ENCODE peak calls at places on chromosomes 16 and 17, in six cellular contexts. F is WTC11, P is SK-N-SH, K is A549, J is H1, C is K562. L is an unnamed sample.
A peak's percentile ranks its signal among the peaks of the same experiment; 100 is the strongest.

GRCh38 chr16:65418435-65418834 is 296.6 kb upstream of the CDH11 start:
- DNase-seq in F (no peak), P (no peak), K (no peak), J (no peak), C (no peak), L (peak; percentile 6)

GRCh38 chr16:47984669-47985068 is 171.1 kb downstream of the ABCC12 start:
- DNase-seq in F (no peak), P (no peak), K (no peak), J (no peak), C (no peak), L (no peak)

GRCh38 chr17:7956208-7956965 is 24.4 kb downstream of the CNTROB start:
- DNase-seq in F (no peak), P (peak; percentile 34), K (no peak), J (no peak), C (no peak), L (peak; percentile 12)

GRCh38 chr17:72121164-72122001 is 563 bp downstream of the SOX9 start:
- DNase-seq in F (peak; percentile 60), P (peak; percentile 85), K (peak; percentile 64), J (peak; percentile 81), C (no peak), L (peak; percentile 69)

GRCh38 chr16:3770530-3770929 is 53.2 kb upstream of the TRAP1 start:
- DNase-seq in F (no peak), P (no peak), K (no peak), J (no peak), C (no peak), L (no peak)

GRCh38 chr16:69338557-69339288 is 641 bp downstream of the COG8 start:
- DNase-seq in F (no peak), P (no peak), K (no peak), J (no peak), C (no peak), L (no peak)

GRCh38 chr17:29640981-29641642 is 18.4 kb upstream of the CORO6 start:
- DNase-seq in F (no peak), P (no peak), K (no peak), J (no peak), C (no peak), L (no peak)

GRCh38 chr17:32503251-32504165 is 16.7 kb downstream of the CDK5R1 start:
- DNase-seq in F (no peak), P (no peak), K (no peak), J (no peak), C (no peak), L (no peak)

GRCh38 chr17:30831257-30831656 is 509 bp upstream of the ATAD5 start:
- DNase-seq in F (no peak), P (peak; percentile 30), K (peak; percentile 44), J (no peak), C (peak; percentile 22), L (peak; percentile 5)

GRCh38 chr17:5416886-5417285 is 2.6 kb downstream of the NUP88 start:
- DNase-seq in F (no peak), P (no peak), K (no peak), J (no peak), C (no peak), L (no peak)

GRCh38 chr16:67244387-67245188 is 2.7 kb downstream of the FHOD1 start:
- DNase-seq in F (no peak), P (no peak), K (peak; percentile 82), J (no peak), C (peak; percentile 28), L (peak; percentile 87)

GRCh38 chr16:27729516-27730304 is 179.8 kb downstream of the KATNIP start:
- DNase-seq in F (no peak), P (no peak), K (no peak), J (no peak), C (no peak), L (peak; percentile 55)

GRCh38 chr17:44971776-44972483 is 3.8 kb upstream of the C1QL1 start:
- DNase-seq in F (peak; percentile 65), P (no peak), K (no peak), J (peak; percentile 71), C (no peak), L (peak; percentile 72)

GRCh38 chr17:64262422-64263260 is at the start of gene TEX2:
- DNase-seq in F (peak; percentile 28), P (peak; percentile 86), K (no peak), J (peak; percentile 54), C (peak; percentile 47), L (no peak)

GRCh38 chr16:71796501-71796900 is 12.1 kb downstream of the AP1G1 start:
- DNase-seq in F (no peak), P (no peak), K (no peak), J (no peak), C (no peak), L (no peak)

GRCh38 chr17:66417300-66417719 is 114.9 kb downstream of the PRKCA start:
- DNase-seq in F (no peak), P (no peak), K (no peak), J (no peak), C (no peak), L (no peak)

GRCh38 chr17:29176500-29177351 is 3.5 kb downstream of the MYO18A start:
- DNase-seq in F (peak; percentile 60), P (peak; percentile 78), K (peak; percentile 42), J (peak; percentile 71), C (peak; percentile 77), L (peak; percentile 43)

GRCh38 chr17:82583720-82584234 is 64.2 kb downstream of the FOXK2 start:
- DNase-seq in F (no peak), P (no peak), K (no peak), J (no peak), C (no peak), L (no peak)

GRCh38 chr17:19567216-19568015 is 33.8 kb downstream of the SLC47A1 start:
- DNase-seq in F (peak; percentile 21), P (no peak), K (no peak), J (no peak), C (no peak), L (no peak)

GRCh38 chr17:19566176-19566575 is 32.5 kb downstream of the SLC47A1 start:
- DNase-seq in F (no peak), P (no peak), K (no peak), J (no peak), C (no peak), L (no peak)

GRCh38 chr17:19558946-19559345 is 25.3 kb downstream of the SLC47A1 start:
- DNase-seq in F (no peak), P (no peak), K (no peak), J (no peak), C (no peak), L (no peak)

GRCh38 chr17:19561697-19562318 is 28.2 kb downstream of the SLC47A1 start:
- DNase-seq in F (no peak), P (no peak), K (no peak), J (no peak), C (no peak), L (no peak)
- TF ChIP-seq USF2 in F (no peak), P (no peak), K (no peak), J (no peak), C (no peak), L (no peak)

GRCh38 chr16:89407925-89408300 is 82.4 kb downstream of the ANKRD11 start:
- DNase-seq in F (no peak), P (no peak), K (no peak), J (no peak), C (no peak), L (no peak)
- TF ChIP-seq USF2 in F (no peak), P (no peak), K (no peak), J (no peak), C (no peak), L (no peak)

GRCh38 chr17:2213291-2213960 is 90.2 kb downstream of the SMG6 start:
- DNase-seq in F (no peak), P (no peak), K (no peak), J (no peak), C (no peak), L (peak; percentile 71)
- TF ChIP-seq USF2 in F (no peak), P (no peak), K (no peak), J (no peak), C (no peak), L (no peak)

DNA sequence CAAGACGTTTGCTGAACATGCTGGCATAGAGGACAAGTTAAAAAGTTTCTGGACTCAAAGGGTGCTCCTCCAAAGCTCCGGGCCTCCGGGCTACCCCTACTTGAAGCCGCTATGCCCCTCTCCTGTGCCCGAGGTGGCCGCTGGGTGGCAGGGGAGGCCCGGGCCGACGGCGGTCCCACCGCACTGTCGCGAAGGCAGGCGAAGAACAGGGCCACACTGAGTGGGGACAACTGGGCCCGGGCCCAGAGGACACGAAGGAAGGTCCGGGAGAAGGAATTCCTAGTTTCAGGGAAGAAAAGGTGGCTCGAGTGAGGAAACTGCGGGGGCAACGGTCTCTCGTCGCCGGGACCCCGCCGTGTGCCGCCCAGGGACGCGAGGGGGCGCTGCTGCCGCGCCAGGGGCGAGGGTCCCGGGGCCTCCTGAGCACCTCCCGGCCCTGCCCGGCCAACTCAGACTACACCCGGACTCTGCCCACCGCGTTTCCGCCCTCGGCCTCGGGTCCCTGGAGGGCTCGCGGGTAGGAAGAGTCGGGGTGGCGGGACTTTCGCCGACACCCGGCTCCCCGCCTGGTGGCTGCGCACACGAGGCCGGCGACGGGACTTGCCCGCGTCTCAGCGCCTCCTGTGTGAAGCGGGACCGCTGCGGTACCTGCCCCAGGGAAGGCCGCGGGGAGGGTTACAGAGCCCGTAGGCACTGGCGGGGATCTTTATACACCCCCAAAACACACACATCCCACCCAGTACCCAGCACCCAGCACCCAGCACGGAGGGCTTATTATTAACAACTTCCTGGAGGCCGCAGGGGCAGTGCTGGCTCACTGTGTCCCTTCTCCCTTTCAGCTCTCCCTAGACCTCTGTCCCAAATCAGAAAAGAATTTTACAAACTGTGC is 772 bp upstream of the CHCT1 start:
- DNase-seq in F (peak; percentile 81), P (peak; percentile 97), K (peak; percentile 81), J (peak; percentile 90), C (no peak), L (peak; percentile 33)
- TF ChIP-seq USF2 in F (no peak), P (no peak), K (no peak), J (peak; percentile 9), C (no peak), L (no peak)